ENCODE peak calls at places on chromosomes 12 and 14, in six cellular contexts. M, V, C, Z, T and J are unnamed samples.

GRCh38 chr14:31060253-31060875 is 34.2 kb upstream of the STRN3 start:
- DNase-seq in M (no peak), V (peak; percentile 62), C (no peak), Z (no peak), T (no peak), J (no peak)

GRCh38 chr12:92568631-92569128 is 134.1 kb upstream of the PLEKHG7 start:
- DNase-seq in M (no peak), V (no peak), C (no peak), Z (no peak), T (no peak), J (no peak)

GRCh38 chr12:19692091-19692490 is 252.8 kb downstream of the AEBP2 start:
- DNase-seq in M (no peak), V (no peak), C (no peak), Z (no peak), T (no peak), J (no peak)

GRCh38 chr14:34129927-34130552 is 179.2 kb upstream of the EGLN3 start:
- DNase-seq in M (no peak), V (no peak), C (no peak), Z (no peak), T (no peak), J (no peak)

GRCh38 chr14:31326111-31326510 is 94.2 kb downstream of the HEATR5A start:
- DNase-seq in M (no peak), V (no peak), C (no peak), Z (no peak), T (no peak), J (no peak)

GRCh38 chr14:77003960-77004710 is 24.4 kb downstream of the IRF2BPL start:
- DNase-seq in M (no peak), V (no peak), C (no peak), Z (no peak), T (no peak), J (no peak)

GRCh38 chr12:111434680-111435338 is 29.1 kb downstream of the SH2B3 start:
- DNase-seq in M (no peak), V (no peak), C (no peak), Z (peak; percentile 93), T (no peak), J (no peak)

GRCh38 chr12:54259194-54260011 is 20.5 kb downstream of the CBX5 start:
- DNase-seq in M (no peak), V (peak; percentile 99), C (peak; percentile 95), Z (no peak), T (no peak), J (peak; percentile 92)

GRCh38 chr12:45257185-45257585 is 41.3 kb downstream of the ANO6 start:
- DNase-seq in M (no peak), V (no peak), C (no peak), Z (no peak), T (no peak), J (no peak)

GRCh38 chr14:55221186-55221585 is 29.8 kb upstream of the DLGAP5 start:
- DNase-seq in M (peak; percentile 17), V (no peak), C (no peak), Z (no peak), T (no peak), J (no peak)

GRCh38 chr14:92105845-92106094 is 612 bp downstream of the ATXN3 start:
- DNase-seq in M (peak; percentile 22), V (no peak), C (peak; percentile 36), Z (peak; percentile 92), T (peak; percentile 8), J (no peak)

GRCh38 chr12:122303068-122303467 is 36.8 kb upstream of the VPS33A start:
- DNase-seq in M (no peak), V (no peak), C (no peak), Z (no peak), T (no peak), J (no peak)

GRCh38 chr12:113030875-113031525 is 25.5 kb upstream of the DTX1 start:
- DNase-seq in M (no peak), V (peak; percentile 85), C (peak; percentile 72), Z (no peak), T (no peak), J (peak; percentile 68)

GRCh38 chr14:95182379-95182778 is 25.1 kb upstream of the DICER1 start:
- DNase-seq in M (no peak), V (no peak), C (no peak), Z (no peak), T (no peak), J (no peak)
- H3K27me3 ChIP-seq in M (no peaks in the 10 kb centered on the region), V (no peaks in the 10 kb centered on the region), C (peaks cover 4% of the 10 kb centered on the region), Z (no peaks in the 10 kb centered on the region), T (no peaks in the 10 kb centered on the region), J (no peaks in the 10 kb centered on the region)

GRCh38 chr12:1530592-1531159 is 63.7 kb downstream of the FBXL14 start:
- DNase-seq in M (no peak), V (peak; percentile 60), C (no peak), Z (no peak), T (no peak), J (no peak)
- H3K27me3 ChIP-seq in M (no peaks in the 10 kb centered on the region), V (peaks cover 72% of the 10 kb centered on the region), C (peaks cover 74% of the 10 kb centered on the region), Z (no peaks in the 10 kb centered on the region), T (peaks cover 9% of the 10 kb centered on the region), J (peaks cover 18% of the 10 kb centered on the region)

DNA sequence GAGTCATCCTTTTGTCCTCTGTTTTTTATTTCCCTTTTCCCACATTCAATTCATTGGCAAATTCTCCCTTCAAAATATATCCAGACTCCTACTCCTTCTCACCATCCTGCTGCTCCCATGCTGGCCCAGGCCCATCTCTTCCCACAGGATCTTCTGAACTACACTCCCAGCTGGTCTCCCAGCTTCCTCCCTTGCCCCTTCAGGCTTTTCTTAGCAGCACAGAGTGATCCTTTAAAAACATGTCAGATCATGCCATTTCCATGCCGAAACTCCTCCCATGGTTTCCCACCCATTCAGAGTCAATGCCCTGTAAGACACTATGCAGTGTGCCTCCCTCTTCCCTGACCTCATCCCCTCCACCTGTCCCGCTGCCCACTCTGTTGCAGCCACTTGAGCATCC is 2.4 kb upstream of the KRT84 start:
- DNase-seq in M (no peak), V (no peak), C (no peak), Z (no peak), T (no peak), J (no peak)
- H3K27me3 ChIP-seq in M (peaks cover 14% of the 10 kb centered on the region), V (no peaks in the 10 kb centered on the region), C (peaks cover 28% of the 10 kb centered on the region), Z (peaks cover 4% of the 10 kb centered on the region), T (no peaks in the 10 kb centered on the region), J (peaks cover 90% of the 10 kb centered on the region)

GRCh38 chr14:64683264-64683663 is 21.0 kb upstream of the PLEKHG3 start:
- DNase-seq in M (no peak), V (peak; percentile 34), C (no peak), Z (no peak), T (no peak), J (no peak)
- H3K27me3 ChIP-seq in M (peaks cover 3% of the 10 kb centered on the region), V (no peaks in the 10 kb centered on the region), C (no peaks in the 10 kb centered on the region), Z (no peaks in the 10 kb centered on the region), T (no peaks in the 10 kb centered on the region), J (no peaks in the 10 kb centered on the region)

GRCh38 chr12:51871126-51871525 is 16.8 kb upstream of the ANKRD33 start:
- DNase-seq in M (no peak), V (no peak), C (no peak), Z (no peak), T (no peak), J (peak; percentile 28)
- H3K27me3 ChIP-seq in M (no peaks in the 10 kb centered on the region), V (peaks cover 63% of the 10 kb centered on the region), C (no peaks in the 10 kb centered on the region), Z (peaks cover 13% of the 10 kb centered on the region), T (no peaks in the 10 kb centered on the region), J (no peaks in the 10 kb centered on the region)